ENCODE peak calls at places on chromosomes 2 and 18, in four cellular contexts. P is GM12878, X is K562, A is H1. K is an unnamed sample.

GRCh38 chr2:68253211-68254068 is 1.1 kb upstream of the PPP3R1 start:
- DNase-seq in P (no peak), X (peak; percentile 47), A (no peak), K (no peak)

GRCh38 chr2:137467246-137467862 is 496.9 kb upstream of the HNMT start:
- DNase-seq in P (peak; percentile 1), X (peak; percentile 4), A (peak; percentile 3), K (no peak)

GRCh38 chr2:46780801-46781445 is 134.7 kb downstream of the MCFD2 start:
- DNase-seq in P (no peak), X (peak; percentile 57), A (peak; percentile 33), K (no peak)

GRCh38 chr2:113242318-113242717 is 36.4 kb downstream of the PAX8 start:
- DNase-seq in P (no peak), X (no peak), A (no peak), K (no peak)

GRCh38 chr18:35376742-35377695 is at the start of gene ZNF396:
- DNase-seq in P (no peak), X (peak; percentile 87), A (peak; percentile 41), K (peak; percentile 23)

GRCh38 chr18:63823516-63824219 is 48.5 kb downstream of the SERPINB7 start:
- DNase-seq in P (no peak), X (peak; percentile 7), A (no peak), K (peak; percentile 23)

GRCh38 chr2:67524236-67524635 is 127.1 kb downstream of the ETAA1 start:
- DNase-seq in P (no peak), X (no peak), A (no peak), K (no peak)

GRCh38 chr2:84904717-84905174 is 710 bp upstream of the TMSB10 start:
- DNase-seq in P (no peak), X (peak; percentile 60), A (no peak), K (no peak)

GRCh38 chr18:12518326-12518725 is 110.6 kb downstream of the PRELID3A start:
- DNase-seq in P (no peak), X (no peak), A (no peak), K (no peak)

DNA sequence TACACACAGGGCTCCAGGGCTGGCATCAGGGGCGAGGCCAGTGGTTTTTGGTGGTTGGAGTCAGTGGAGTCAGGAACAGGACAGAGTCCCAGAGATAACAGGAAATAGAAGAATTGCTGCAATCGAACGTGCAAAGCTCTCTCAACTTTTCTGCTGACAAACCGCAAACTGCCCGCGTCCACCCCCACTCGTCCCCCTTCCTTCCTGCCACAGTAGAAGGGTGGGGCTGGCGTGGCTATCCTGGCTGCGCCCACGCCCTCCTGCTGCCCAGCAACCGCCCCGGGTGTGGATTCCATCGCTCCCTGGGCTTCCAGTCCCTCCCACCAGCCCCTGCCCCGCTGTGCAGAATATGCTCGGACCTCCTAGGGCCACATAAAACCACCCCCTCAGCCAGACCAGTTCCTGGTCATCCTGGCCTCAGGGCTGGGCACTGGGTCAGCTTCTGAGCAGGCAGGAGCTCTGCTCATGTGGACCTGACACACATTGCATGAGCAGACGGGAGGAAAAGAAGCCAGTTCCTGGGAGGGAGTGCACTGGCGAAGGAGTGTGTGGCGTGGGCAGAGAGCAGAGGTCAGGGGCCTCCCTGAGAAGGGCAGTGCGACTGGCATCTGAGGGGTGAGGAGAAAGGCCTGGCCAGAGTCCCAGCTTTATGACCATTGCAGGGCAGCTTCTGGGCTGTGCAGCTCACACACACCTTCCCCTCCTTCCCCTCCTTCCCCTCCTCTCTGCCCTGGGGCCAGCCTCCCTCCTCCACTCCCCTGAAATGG is 85.4 kb upstream of the ATG16L1 start:
- DNase-seq in P (no peak), X (peak; percentile 84), A (no peak), K (no peak)
- H3K4me2 ChIP-seq in P (no peak overlapping the region), X (peak overlapping the region; percentile 69), A (no peak overlapping the region), K (peak overlapping the region; percentile 78)

GRCh38 chr2:43054367-43054766 is 172.0 kb downstream of the ZFP36L2 start:
- DNase-seq in P (no peak), X (peak; percentile 83), A (no peak), K (no peak)
- TF ChIP-seq ATF3 in P (no peak), X (no peak), A (no peak), K (no peak)

GRCh38 chr18:27606851-27607250 is 421.7 kb upstream of the CHST9 start:
- DNase-seq in P (no peak), X (no peak), A (no peak), K (no peak)
- TF ChIP-seq CTCF in P (no peak), X (no peak), A (no peak), K (no peak)

GRCh38 chr2:190354003-190354690 is 10.8 kb downstream of the INPP1 start:
- DNase-seq in P (no peak), X (peak; percentile 60), A (no peak), K (no peak)
- H3K4me2 ChIP-seq in P (no peak overlapping the region), X (peak overlapping the region; percentile 73), A (no peak overlapping the region), K (no peak overlapping the region)